ENCODE peak calls at places on chromosomes 5 and 9, in ten cellular contexts. One of them, this sample, is unnamed.

GRCh38 chr5:142881076-142881466 is 110.9 kb downstream of the ARHGAP26 start:
- DNase-seq in left colon: no peak
- DNase-seq in T-helper 2 cell: no peak
- DNase-seq in activated naive CD8-positive, alpha-beta T cell treated with anti-CD3 and anti-CD28 coated beads, Interleukin-2, amount 50 U/mL, for 24 hours: no peak
- DNase-seq in heart right ventricle: no peak
- DNase-seq in left cardiac atrium: no peak
- DNase-seq in astrocyte of the spinal cord: peak; percentile 43
- DNase-seq in RCC 7860: no peak
- DNase-seq in stimulated activated CD4-positive, alpha-beta T cell treated with anti-CD3 and anti-CD28 coated beads, Interleukin-1b, Interleukin-23, amount 100 ng/mL, for 1 hour: no peak
- DNase-seq in anterior cingulate cortex: no peak
- DNase-seq in this sample: no peak

GRCh38 chr9:26033346-26033745 is 355.1 kb upstream of the TUSC1 start:
- DNase-seq in left colon: no peak
- DNase-seq in T-helper 2 cell: no peak
- DNase-seq in activated naive CD8-positive, alpha-beta T cell treated with anti-CD3 and anti-CD28 coated beads, Interleukin-2, amount 50 U/mL, for 24 hours: no peak
- DNase-seq in heart right ventricle: no peak
- DNase-seq in left cardiac atrium: no peak
- DNase-seq in astrocyte of the spinal cord: no peak
- DNase-seq in RCC 7860: no peak
- DNase-seq in stimulated activated CD4-positive, alpha-beta T cell treated with anti-CD3 and anti-CD28 coated beads, Interleukin-1b, Interleukin-23, amount 100 ng/mL, for 1 hour: no peak
- DNase-seq in anterior cingulate cortex: no peak
- DNase-seq in this sample: no peak

GRCh38 chr9:97740848-97741821 is 44.0 kb upstream of the XPA start:
- DNase-seq in left colon: peak; percentile 34
- DNase-seq in T-helper 2 cell: no peak
- DNase-seq in activated naive CD8-positive, alpha-beta T cell treated with anti-CD3 and anti-CD28 coated beads, Interleukin-2, amount 50 U/mL, for 24 hours: peak; percentile 54
- DNase-seq in heart right ventricle: peak; percentile 75
- DNase-seq in left cardiac atrium: peak; percentile 79
- DNase-seq in astrocyte of the spinal cord: peak; percentile 52
- DNase-seq in RCC 7860: no peak
- DNase-seq in stimulated activated CD4-positive, alpha-beta T cell treated with anti-CD3 and anti-CD28 coated beads, Interleukin-1b, Interleukin-23, amount 100 ng/mL, for 1 hour: no peak
- DNase-seq in anterior cingulate cortex: no peak
- DNase-seq in this sample: no peak

GRCh38 chr5:125461641-125462072 is 715.2 kb upstream of the ZNF608 start:
- DNase-seq in left colon: no peak
- DNase-seq in T-helper 2 cell: no peak
- DNase-seq in activated naive CD8-positive, alpha-beta T cell treated with anti-CD3 and anti-CD28 coated beads, Interleukin-2, amount 50 U/mL, for 24 hours: no peak
- DNase-seq in heart right ventricle: no peak
- DNase-seq in left cardiac atrium: no peak
- DNase-seq in astrocyte of the spinal cord: no peak
- DNase-seq in RCC 7860: no peak
- DNase-seq in stimulated activated CD4-positive, alpha-beta T cell treated with anti-CD3 and anti-CD28 coated beads, Interleukin-1b, Interleukin-23, amount 100 ng/mL, for 1 hour: no peak
- DNase-seq in anterior cingulate cortex: no peak
- DNase-seq in this sample: no peak

GRCh38 chr5:174371600-174372094 is 326.1 kb downstream of the NSG2 start:
- DNase-seq in left colon: no peak
- DNase-seq in T-helper 2 cell: no peak
- DNase-seq in activated naive CD8-positive, alpha-beta T cell treated with anti-CD3 and anti-CD28 coated beads, Interleukin-2, amount 50 U/mL, for 24 hours: no peak
- DNase-seq in heart right ventricle: no peak
- DNase-seq in left cardiac atrium: no peak
- DNase-seq in astrocyte of the spinal cord: peak; percentile 12
- DNase-seq in RCC 7860: peak; percentile 99
- DNase-seq in stimulated activated CD4-positive, alpha-beta T cell treated with anti-CD3 and anti-CD28 coated beads, Interleukin-1b, Interleukin-23, amount 100 ng/mL, for 1 hour: no peak
- DNase-seq in anterior cingulate cortex: no peak
- DNase-seq in this sample: no peak

GRCh38 chr9:104881991-104882555 is 45.9 kb downstream of the ABCA1 start:
- DNase-seq in left colon: no peak
- DNase-seq in T-helper 2 cell: no peak
- DNase-seq in activated naive CD8-positive, alpha-beta T cell treated with anti-CD3 and anti-CD28 coated beads, Interleukin-2, amount 50 U/mL, for 24 hours: no peak
- DNase-seq in heart right ventricle: no peak
- DNase-seq in left cardiac atrium: no peak
- DNase-seq in astrocyte of the spinal cord: no peak
- DNase-seq in RCC 7860: no peak
- DNase-seq in stimulated activated CD4-positive, alpha-beta T cell treated with anti-CD3 and anti-CD28 coated beads, Interleukin-1b, Interleukin-23, amount 100 ng/mL, for 1 hour: no peak
- DNase-seq in anterior cingulate cortex: no peak
- DNase-seq in this sample: no peak

GRCh38 chr9:135300346-135301141 is 179.0 kb upstream of the PPP1R26 start:
- DNase-seq in left colon: no peak
- DNase-seq in T-helper 2 cell: no peak
- DNase-seq in activated naive CD8-positive, alpha-beta T cell treated with anti-CD3 and anti-CD28 coated beads, Interleukin-2, amount 50 U/mL, for 24 hours: no peak
- DNase-seq in heart right ventricle: no peak
- DNase-seq in left cardiac atrium: no peak
- DNase-seq in astrocyte of the spinal cord: no peak
- DNase-seq in RCC 7860: no peak
- DNase-seq in stimulated activated CD4-positive, alpha-beta T cell treated with anti-CD3 and anti-CD28 coated beads, Interleukin-1b, Interleukin-23, amount 100 ng/mL, for 1 hour: no peak
- DNase-seq in anterior cingulate cortex: no peak
- DNase-seq in this sample: no peak

GRCh38 chr5:153480401-153480800 is 10.1 kb upstream of the GRIA1 start:
- DNase-seq in left colon: no peak
- DNase-seq in T-helper 2 cell: no peak
- DNase-seq in activated naive CD8-positive, alpha-beta T cell treated with anti-CD3 and anti-CD28 coated beads, Interleukin-2, amount 50 U/mL, for 24 hours: no peak
- DNase-seq in heart right ventricle: no peak
- DNase-seq in left cardiac atrium: no peak
- DNase-seq in astrocyte of the spinal cord: peak; percentile 7
- DNase-seq in RCC 7860: peak; percentile 70
- DNase-seq in stimulated activated CD4-positive, alpha-beta T cell treated with anti-CD3 and anti-CD28 coated beads, Interleukin-1b, Interleukin-23, amount 100 ng/mL, for 1 hour: no peak
- DNase-seq in anterior cingulate cortex: no peak
- DNase-seq in this sample: no peak

GRCh38 chr5:162607879-162608278 is 540.3 kb downstream of the GABRG2 start:
- DNase-seq in left colon: no peak
- DNase-seq in T-helper 2 cell: no peak
- DNase-seq in activated naive CD8-positive, alpha-beta T cell treated with anti-CD3 and anti-CD28 coated beads, Interleukin-2, amount 50 U/mL, for 24 hours: no peak
- DNase-seq in heart right ventricle: no peak
- DNase-seq in left cardiac atrium: no peak
- DNase-seq in astrocyte of the spinal cord: no peak
- DNase-seq in RCC 7860: no peak
- DNase-seq in stimulated activated CD4-positive, alpha-beta T cell treated with anti-CD3 and anti-CD28 coated beads, Interleukin-1b, Interleukin-23, amount 100 ng/mL, for 1 hour: no peak
- DNase-seq in anterior cingulate cortex: no peak
- DNase-seq in this sample: peak; percentile 14

GRCh38 chr5:72478276-72478675 is 28.9 kb downstream of the ZNF366 start:
- DNase-seq in left colon: no peak
- DNase-seq in T-helper 2 cell: no peak
- DNase-seq in activated naive CD8-positive, alpha-beta T cell treated with anti-CD3 and anti-CD28 coated beads, Interleukin-2, amount 50 U/mL, for 24 hours: no peak
- DNase-seq in heart right ventricle: no peak
- DNase-seq in left cardiac atrium: no peak
- DNase-seq in astrocyte of the spinal cord: no peak
- DNase-seq in RCC 7860: no peak
- DNase-seq in stimulated activated CD4-positive, alpha-beta T cell treated with anti-CD3 and anti-CD28 coated beads, Interleukin-1b, Interleukin-23, amount 100 ng/mL, for 1 hour: no peak
- DNase-seq in anterior cingulate cortex: no peak
- DNase-seq in this sample: no peak

GRCh38 chr5:68970617-68971016 is 123.2 kb upstream of the SLC30A5 start:
- DNase-seq in left colon: no peak
- DNase-seq in T-helper 2 cell: no peak
- DNase-seq in activated naive CD8-positive, alpha-beta T cell treated with anti-CD3 and anti-CD28 coated beads, Interleukin-2, amount 50 U/mL, for 24 hours: no peak
- DNase-seq in heart right ventricle: no peak
- DNase-seq in left cardiac atrium: no peak
- DNase-seq in astrocyte of the spinal cord: no peak
- DNase-seq in RCC 7860: no peak
- DNase-seq in stimulated activated CD4-positive, alpha-beta T cell treated with anti-CD3 and anti-CD28 coated beads, Interleukin-1b, Interleukin-23, amount 100 ng/mL, for 1 hour: no peak
- DNase-seq in anterior cingulate cortex: no peak
- DNase-seq in this sample: no peak

GRCh38 chr9:113492343-113493079 is 29.0 kb downstream of the RGS3 start:
- DNase-seq in left colon: no peak
- DNase-seq in T-helper 2 cell: no peak
- DNase-seq in activated naive CD8-positive, alpha-beta T cell treated with anti-CD3 and anti-CD28 coated beads, Interleukin-2, amount 50 U/mL, for 24 hours: no peak
- DNase-seq in heart right ventricle: peak; percentile 50
- DNase-seq in left cardiac atrium: peak; percentile 69
- DNase-seq in astrocyte of the spinal cord: no peak
- DNase-seq in RCC 7860: no peak
- DNase-seq in stimulated activated CD4-positive, alpha-beta T cell treated with anti-CD3 and anti-CD28 coated beads, Interleukin-1b, Interleukin-23, amount 100 ng/mL, for 1 hour: no peak
- DNase-seq in anterior cingulate cortex: no peak
- DNase-seq in this sample: no peak

GRCh38 chr5:81017320-81017719 is 57.2 kb downstream of the RASGRF2 start:
- DNase-seq in left colon: no peak
- DNase-seq in T-helper 2 cell: no peak
- DNase-seq in activated naive CD8-positive, alpha-beta T cell treated with anti-CD3 and anti-CD28 coated beads, Interleukin-2, amount 50 U/mL, for 24 hours: no peak
- DNase-seq in heart right ventricle: no peak
- DNase-seq in left cardiac atrium: no peak
- DNase-seq in astrocyte of the spinal cord: no peak
- DNase-seq in RCC 7860: no peak
- DNase-seq in stimulated activated CD4-positive, alpha-beta T cell treated with anti-CD3 and anti-CD28 coated beads, Interleukin-1b, Interleukin-23, amount 100 ng/mL, for 1 hour: no peak
- DNase-seq in anterior cingulate cortex: no peak
- DNase-seq in this sample: no peak

GRCh38 chr9:123556464-123557435 is 200.8 kb downstream of the CRB2 start:
- DNase-seq in left colon: no peak
- DNase-seq in T-helper 2 cell: no peak
- DNase-seq in activated naive CD8-positive, alpha-beta T cell treated with anti-CD3 and anti-CD28 coated beads, Interleukin-2, amount 50 U/mL, for 24 hours: no peak
- DNase-seq in heart right ventricle: no peak
- DNase-seq in left cardiac atrium: no peak
- DNase-seq in astrocyte of the spinal cord: no peak
- DNase-seq in RCC 7860: peak; percentile 51
- DNase-seq in stimulated activated CD4-positive, alpha-beta T cell treated with anti-CD3 and anti-CD28 coated beads, Interleukin-1b, Interleukin-23, amount 100 ng/mL, for 1 hour: no peak
- DNase-seq in anterior cingulate cortex: no peak
- DNase-seq in this sample: peak; percentile 11

GRCh38 chr5:170353946-170354345 is 35.2 kb downstream of the KCNMB1 start:
- DNase-seq in left colon: no peak
- DNase-seq in T-helper 2 cell: no peak
- DNase-seq in activated naive CD8-positive, alpha-beta T cell treated with anti-CD3 and anti-CD28 coated beads, Interleukin-2, amount 50 U/mL, for 24 hours: no peak
- DNase-seq in heart right ventricle: peak; percentile 35
- DNase-seq in left cardiac atrium: peak; percentile 50
- DNase-seq in astrocyte of the spinal cord: no peak
- DNase-seq in RCC 7860: no peak
- DNase-seq in stimulated activated CD4-positive, alpha-beta T cell treated with anti-CD3 and anti-CD28 coated beads, Interleukin-1b, Interleukin-23, amount 100 ng/mL, for 1 hour: no peak
- DNase-seq in anterior cingulate cortex: no peak
- DNase-seq in this sample: no peak

GRCh38 chr9:13431137-13431536 is 151.6 kb upstream of the MPDZ start:
- DNase-seq in left colon: no peak
- DNase-seq in T-helper 2 cell: no peak
- DNase-seq in activated naive CD8-positive, alpha-beta T cell treated with anti-CD3 and anti-CD28 coated beads, Interleukin-2, amount 50 U/mL, for 24 hours: no peak
- DNase-seq in heart right ventricle: no peak
- DNase-seq in left cardiac atrium: no peak
- DNase-seq in astrocyte of the spinal cord: no peak
- DNase-seq in RCC 7860: no peak
- DNase-seq in stimulated activated CD4-positive, alpha-beta T cell treated with anti-CD3 and anti-CD28 coated beads, Interleukin-1b, Interleukin-23, amount 100 ng/mL, for 1 hour: no peak
- DNase-seq in anterior cingulate cortex: no peak
- DNase-seq in this sample: no peak

GRCh38 chr5:172411423-172412111 is 42.8 kb downstream of the SH3PXD2B start:
- DNase-seq in left colon: no peak
- DNase-seq in T-helper 2 cell: peak; percentile 20
- DNase-seq in activated naive CD8-positive, alpha-beta T cell treated with anti-CD3 and anti-CD28 coated beads, Interleukin-2, amount 50 U/mL, for 24 hours: peak; percentile 55
- DNase-seq in heart right ventricle: no peak
- DNase-seq in left cardiac atrium: no peak
- DNase-seq in astrocyte of the spinal cord: peak; percentile 35
- DNase-seq in RCC 7860: no peak
- DNase-seq in stimulated activated CD4-positive, alpha-beta T cell treated with anti-CD3 and anti-CD28 coated beads, Interleukin-1b, Interleukin-23, amount 100 ng/mL, for 1 hour: no peak
- DNase-seq in anterior cingulate cortex: no peak
- DNase-seq in this sample: no peak

GRCh38 chr9:126113756-126114408 is 212.7 kb upstream of the MVB12B start:
- DNase-seq in left colon: no peak
- DNase-seq in T-helper 2 cell: no peak
- DNase-seq in activated naive CD8-positive, alpha-beta T cell treated with anti-CD3 and anti-CD28 coated beads, Interleukin-2, amount 50 U/mL, for 24 hours: no peak
- DNase-seq in heart right ventricle: no peak
- DNase-seq in left cardiac atrium: no peak
- DNase-seq in astrocyte of the spinal cord: no peak
- DNase-seq in RCC 7860: no peak
- DNase-seq in stimulated activated CD4-positive, alpha-beta T cell treated with anti-CD3 and anti-CD28 coated beads, Interleukin-1b, Interleukin-23, amount 100 ng/mL, for 1 hour: no peak
- DNase-seq in anterior cingulate cortex: no peak
- DNase-seq in this sample: no peak

GRCh38 chr9:124257865-124258764 is at the start of gene NEK6:
- DNase-seq in left colon: peak; percentile 22
- DNase-seq in T-helper 2 cell: no peak
- DNase-seq in activated naive CD8-positive, alpha-beta T cell treated with anti-CD3 and anti-CD28 coated beads, Interleukin-2, amount 50 U/mL, for 24 hours: no peak
- DNase-seq in heart right ventricle: peak; percentile 49
- DNase-seq in left cardiac atrium: no peak
- DNase-seq in astrocyte of the spinal cord: no peak
- DNase-seq in RCC 7860: peak; percentile 65
- DNase-seq in stimulated activated CD4-positive, alpha-beta T cell treated with anti-CD3 and anti-CD28 coated beads, Interleukin-1b, Interleukin-23, amount 100 ng/mL, for 1 hour: no peak
- DNase-seq in anterior cingulate cortex: no peak
- DNase-seq in this sample: peak; percentile 67

GRCh38 chr9:91758491-91758981 is 191.5 kb downstream of the ROR2 start:
- DNase-seq in left colon: no peak
- DNase-seq in T-helper 2 cell: no peak
- DNase-seq in activated naive CD8-positive, alpha-beta T cell treated with anti-CD3 and anti-CD28 coated beads, Interleukin-2, amount 50 U/mL, for 24 hours: peak; percentile 58
- DNase-seq in heart right ventricle: no peak
- DNase-seq in left cardiac atrium: no peak
- DNase-seq in astrocyte of the spinal cord: peak; percentile 33
- DNase-seq in RCC 7860: no peak
- DNase-seq in stimulated activated CD4-positive, alpha-beta T cell treated with anti-CD3 and anti-CD28 coated beads, Interleukin-1b, Interleukin-23, amount 100 ng/mL, for 1 hour: no peak
- DNase-seq in anterior cingulate cortex: no peak
- DNase-seq in this sample: peak; percentile 31

GRCh38 chr5:170920196-170920595 is 58.4 kb downstream of the RANBP17 start:
- DNase-seq in left colon: no peak
- DNase-seq in T-helper 2 cell: no peak
- DNase-seq in activated naive CD8-positive, alpha-beta T cell treated with anti-CD3 and anti-CD28 coated beads, Interleukin-2, amount 50 U/mL, for 24 hours: no peak
- DNase-seq in heart right ventricle: no peak
- DNase-seq in left cardiac atrium: no peak
- DNase-seq in astrocyte of the spinal cord: no peak
- DNase-seq in RCC 7860: no peak
- DNase-seq in stimulated activated CD4-positive, alpha-beta T cell treated with anti-CD3 and anti-CD28 coated beads, Interleukin-1b, Interleukin-23, amount 100 ng/mL, for 1 hour: no peak
- DNase-seq in anterior cingulate cortex: no peak
- DNase-seq in this sample: no peak

GRCh38 chr5:175464414-175465233 is 13.7 kb upstream of the SFXN1 start:
- DNase-seq in left colon: no peak
- DNase-seq in T-helper 2 cell: peak; percentile 51
- DNase-seq in activated naive CD8-positive, alpha-beta T cell treated with anti-CD3 and anti-CD28 coated beads, Interleukin-2, amount 50 U/mL, for 24 hours: peak; percentile 76
- DNase-seq in heart right ventricle: no peak
- DNase-seq in left cardiac atrium: no peak
- DNase-seq in astrocyte of the spinal cord: no peak
- DNase-seq in RCC 7860: peak; percentile 9
- DNase-seq in stimulated activated CD4-positive, alpha-beta T cell treated with anti-CD3 and anti-CD28 coated beads, Interleukin-1b, Interleukin-23, amount 100 ng/mL, for 1 hour: no peak
- DNase-seq in anterior cingulate cortex: no peak
- DNase-seq in this sample: peak; percentile 58

GRCh38 chr9:128845186-128845931 is 15.8 kb upstream of the SPOUT1 start:
- DNase-seq in left colon: no peak
- DNase-seq in T-helper 2 cell: no peak
- DNase-seq in activated naive CD8-positive, alpha-beta T cell treated with anti-CD3 and anti-CD28 coated beads, Interleukin-2, amount 50 U/mL, for 24 hours: no peak
- DNase-seq in heart right ventricle: no peak
- DNase-seq in left cardiac atrium: no peak
- DNase-seq in astrocyte of the spinal cord: no peak
- DNase-seq in RCC 7860: no peak
- DNase-seq in stimulated activated CD4-positive, alpha-beta T cell treated with anti-CD3 and anti-CD28 coated beads, Interleukin-1b, Interleukin-23, amount 100 ng/mL, for 1 hour: no peak
- DNase-seq in anterior cingulate cortex: no peak
- DNase-seq in this sample: no peak

GRCh38 chr5:110544603-110545002 is 181.9 kb downstream of the TMEM232 start:
- DNase-seq in left colon: no peak
- DNase-seq in T-helper 2 cell: no peak
- DNase-seq in activated naive CD8-positive, alpha-beta T cell treated with anti-CD3 and anti-CD28 coated beads, Interleukin-2, amount 50 U/mL, for 24 hours: no peak
- DNase-seq in heart right ventricle: no peak
- DNase-seq in left cardiac atrium: no peak
- DNase-seq in astrocyte of the spinal cord: no peak
- DNase-seq in RCC 7860: no peak
- DNase-seq in stimulated activated CD4-positive, alpha-beta T cell treated with anti-CD3 and anti-CD28 coated beads, Interleukin-1b, Interleukin-23, amount 100 ng/mL, for 1 hour: no peak
- DNase-seq in anterior cingulate cortex: no peak
- DNase-seq in this sample: no peak

GRCh38 chr9:129321511-129322021 is 143.5 kb upstream of the IER5L start:
- DNase-seq in left colon: no peak
- DNase-seq in T-helper 2 cell: no peak
- DNase-seq in activated naive CD8-positive, alpha-beta T cell treated with anti-CD3 and anti-CD28 coated beads, Interleukin-2, amount 50 U/mL, for 24 hours: no peak
- DNase-seq in heart right ventricle: no peak
- DNase-seq in left cardiac atrium: no peak
- DNase-seq in astrocyte of the spinal cord: no peak
- DNase-seq in RCC 7860: no peak
- DNase-seq in stimulated activated CD4-positive, alpha-beta T cell treated with anti-CD3 and anti-CD28 coated beads, Interleukin-1b, Interleukin-23, amount 100 ng/mL, for 1 hour: no peak
- DNase-seq in anterior cingulate cortex: no peak
- DNase-seq in this sample: no peak

GRCh38 chr5:157215826-157216167 is 35.2 kb downstream of the ITK start:
- DNase-seq in left colon: no peak
- DNase-seq in T-helper 2 cell: no peak
- DNase-seq in activated naive CD8-positive, alpha-beta T cell treated with anti-CD3 and anti-CD28 coated beads, Interleukin-2, amount 50 U/mL, for 24 hours: no peak
- DNase-seq in heart right ventricle: no peak
- DNase-seq in left cardiac atrium: no peak
- DNase-seq in astrocyte of the spinal cord: no peak
- DNase-seq in RCC 7860: peak; percentile 28
- DNase-seq in stimulated activated CD4-positive, alpha-beta T cell treated with anti-CD3 and anti-CD28 coated beads, Interleukin-1b, Interleukin-23, amount 100 ng/mL, for 1 hour: no peak
- DNase-seq in anterior cingulate cortex: no peak
- DNase-seq in this sample: peak; percentile 77

GRCh38 chr9:15746905-15747304 is 194.1 kb downstream of the CCDC171 start:
- DNase-seq in left colon: no peak
- DNase-seq in T-helper 2 cell: no peak
- DNase-seq in activated naive CD8-positive, alpha-beta T cell treated with anti-CD3 and anti-CD28 coated beads, Interleukin-2, amount 50 U/mL, for 24 hours: no peak
- DNase-seq in heart right ventricle: no peak
- DNase-seq in left cardiac atrium: no peak
- DNase-seq in astrocyte of the spinal cord: no peak
- DNase-seq in RCC 7860: no peak
- DNase-seq in stimulated activated CD4-positive, alpha-beta T cell treated with anti-CD3 and anti-CD28 coated beads, Interleukin-1b, Interleukin-23, amount 100 ng/mL, for 1 hour: no peak
- DNase-seq in anterior cingulate cortex: no peak
- DNase-seq in this sample: no peak

GRCh38 chr9:97703437-97704326 is 6.5 kb upstream of the XPA start:
- DNase-seq in left colon: no peak
- DNase-seq in T-helper 2 cell: no peak
- DNase-seq in activated naive CD8-positive, alpha-beta T cell treated with anti-CD3 and anti-CD28 coated beads, Interleukin-2, amount 50 U/mL, for 24 hours: peak; percentile 20
- DNase-seq in heart right ventricle: no peak
- DNase-seq in left cardiac atrium: no peak
- DNase-seq in astrocyte of the spinal cord: peak; percentile 94
- DNase-seq in RCC 7860: peak; percentile 86
- DNase-seq in stimulated activated CD4-positive, alpha-beta T cell treated with anti-CD3 and anti-CD28 coated beads, Interleukin-1b, Interleukin-23, amount 100 ng/mL, for 1 hour: no peak
- DNase-seq in anterior cingulate cortex: no peak
- DNase-seq in this sample: peak; percentile 69